ENCODE peak calls at places on chromosomes 16 and 17, in six cellular contexts. B is mucosa of descending colon; C is naive thymus-derived CD4-positive, alpha-beta T cell; G is ascending aorta; Y is neural progenitor cell; D is breast epithelium. A is an unnamed sample. For H3K4me1, the result is how much of the 10 kb centered on the place peaks cover.

GRCh38 chr17:15999974-16000827 is 577 bp downstream of the TTC19 start:
- DNase-seq in Y (peak), B (no peak), D (no peak), C (no peak), G (peak), A (no peak)

GRCh38 chr17:10729334-10730193 is at the start of gene TMEM220:
- DNase-seq in Y (peak), B (peak), D (peak), C (peak), G (peak), A (no peak)

GRCh38 chr17:73622381-73622780 is 21.9 kb downstream of the SDK2 start:
- DNase-seq in B (no peak), C (no peak), D (no peak), G (no peak), Y (no peak), A (no peak)

GRCh38 chr17:36525888-36526287 is 8.8 kb downstream of the MYO19 start:
- DNase-seq in B (no peak), D (no peak), Y (no peak), C (no peak), G (no peak), A (no peak)

GRCh38 chr17:69059458-69060205 is 1.1 kb downstream of the ABCA9 start:
- DNase-seq in G (no peak), B (no peak), C (no peak), Y (no peak), D (no peak), A (no peak)

GRCh38 chr16:17371014-17371296 is 99.8 kb downstream of the XYLT1 start:
- DNase-seq in Y (no peak), G (no peak), D (no peak), C (no peak), B (no peak), A (no peak)

GRCh38 chr16:57115148-57115503 is 22.7 kb downstream of the CPNE2 start:
- DNase-seq in D (no peak), B (no peak), C (no peak), G (no peak), Y (no peak), A (no peak)

GRCh38 chr17:38541281-38541680 is 64.5 kb downstream of the SRCIN1 start:
- DNase-seq in D (no peak), B (no peak), C (no peak), Y (no peak), G (no peak), A (no peak)

GRCh38 chr16:86664518-86665318 is 86.4 kb downstream of the FOXL1 start:
- DNase-seq in Y (no peak), B (peak), D (no peak), C (peak), G (peak), A (no peak)

GRCh38 chr17:37813753-37814152 is 68.9 kb upstream of the HNF1B start:
- DNase-seq in C (no peak), G (no peak), B (no peak), Y (no peak), D (no peak), A (no peak)

GRCh38 chr17:73757324-73757942 is 113.2 kb upstream of the SDK2 start:
- DNase-seq in D (no peak), B (no peak), C (no peak), Y (no peak), G (no peak), A (no peak)

GRCh38 chr16:88424536-88425230 is 28.4 kb upstream of the ZFPM1 start:
- DNase-seq in Y (no peak), D (peak), C (no peak), G (no peak), B (no peak), A (no peak)

GRCh38 chr17:4573682-4574081 is 10.6 kb upstream of the SMTNL2 start:
- DNase-seq in G (no peak), C (peak), D (peak), Y (no peak), B (peak), A (peak)

GRCh38 chr17:68606451-68607307 is 5.5 kb upstream of the FAM20A start:
- DNase-seq in C (no peak), D (no peak), Y (no peak), G (no peak), B (no peak), A (no peak)

GRCh38 chr17:55763856-55764255 is 13.0 kb downstream of the PCTP start:
- DNase-seq in G (no peak), C (no peak), Y (no peak), B (no peak), D (no peak), A (no peak)

GRCh38 chr16:54980821-54981220 is 50.2 kb downstream of the IRX5 start:
- DNase-seq in D (no peak), G (no peak), C (no peak), Y (no peak), B (no peak), A (no peak)

GRCh38 chr17:44547625-44548297 is 9.5 kb upstream of the FZD2 start:
- DNase-seq in D (no peak), C (no peak), B (no peak), G (no peak), Y (peak), A (no peak)

GRCh38 chr17:1003972-1004768 is 7.2 kb downstream of the TIMM22 start:
- DNase-seq in Y (no peak), G (peak), D (no peak), C (no peak), B (no peak), A (no peak)

GRCh38 chr17:77210946-77211541 is 70.3 kb downstream of the SEC14L1 start:
- DNase-seq in D (no peak), C (no peak), Y (no peak), G (no peak), B (no peak), A (no peak)

GRCh38 chr16:9311303-9311954 is 220.0 kb downstream of the HAPSTR1 start:
- DNase-seq in G (no peak), B (peak), Y (peak), D (no peak), C (no peak), A (no peak)

GRCh38 chr16:84225571-84225970 is 14.2 kb downstream of the KCNG4 start:
- DNase-seq in G (no peak), Y (no peak), D (no peak), C (no peak), B (no peak), A (no peak)

GRCh38 chr17:28982191-28982793 is 23.5 kb downstream of the SEZ6 start:
- DNase-seq in B (no peak), D (peak), G (peak), C (peak), Y (no peak), A (peak)

GRCh38 chr16:62755938-62756337 is 719.7 kb upstream of the CDH8 start:
- DNase-seq in G (no peak), Y (no peak), C (no peak), B (no peak), D (no peak), A (no peak)

GRCh38 chr17:9022553-9023388 is 1.5 kb downstream of the NTN1 start:
- DNase-seq in B (no peak), G (peak), C (no peak), D (no peak), Y (peak), A (no peak)

GRCh38 chr16:31714899-31715504 is 158.6 kb upstream of the ZNF267 start:
- DNase-seq in G (no peak), Y (no peak), C (no peak), B (no peak), D (no peak), A (no peak)

GRCh38 chr17:945672-946071 is 33.9 kb downstream of the NXN start:
- DNase-seq in Y (no peak), G (no peak), D (no peak), B (no peak), C (no peak), A (no peak)

GRCh38 chr17:58413684-58414083 is 3.6 kb downstream of the RNF43 start:
- DNase-seq in C (no peak), G (no peak), D (no peak), B (no peak), Y (no peak), A (no peak)

GRCh38 chr17:2776589-2777241 is 19.5 kb upstream of the RAP1GAP2 start:
- DNase-seq in Y (peak), B (peak), D (no peak), G (no peak), C (no peak), A (no peak)

GRCh38 chr17:4843451-4843850 is 10.3 kb downstream of the MINK1 start:
- DNase-seq in D (no peak), G (no peak), B (no peak), C (no peak), Y (no peak), A (no peak)

GRCh38 chr16:13139661-13140241 is 238.4 kb downstream of the SHISA9 start:
- DNase-seq in D (no peak), B (no peak), C (no peak), Y (no peak), G (no peak), A (no peak)

GRCh38 chr16:26963109-26963508 is 103.6 kb upstream of the C16orf82 start:
- DNase-seq in B (peak), C (no peak), G (no peak), Y (peak), D (no peak), A (no peak)

GRCh38 chr16:89370081-89370511 is 120.3 kb downstream of the ANKRD11 start:
- DNase-seq in B (no peak), G (no peak), D (no peak), Y (no peak), C (no peak), A (no peak)

GRCh38 chr17:49439305-49439672 is 24.6 kb upstream of the PHB1 start:
- DNase-seq in C (no peak), G (no peak), D (no peak), Y (no peak), B (no peak), A (no peak)

GRCh38 chr17:49436174-49436573 is 21.5 kb upstream of the PHB1 start:
- DNase-seq in G (no peak), Y (no peak), D (no peak), B (no peak), C (no peak), A (no peak)

GRCh38 chr17:49438439-49438861 is 23.8 kb upstream of the PHB1 start:
- DNase-seq in G (no peak), Y (peak), C (no peak), B (no peak), D (no peak), A (no peak)

GRCh38 chr17:49438885-49439284 is 24.2 kb upstream of the PHB1 start:
- DNase-seq in B (no peak), Y (peak), C (no peak), D (no peak), G (no peak), A (no peak)

DNA sequence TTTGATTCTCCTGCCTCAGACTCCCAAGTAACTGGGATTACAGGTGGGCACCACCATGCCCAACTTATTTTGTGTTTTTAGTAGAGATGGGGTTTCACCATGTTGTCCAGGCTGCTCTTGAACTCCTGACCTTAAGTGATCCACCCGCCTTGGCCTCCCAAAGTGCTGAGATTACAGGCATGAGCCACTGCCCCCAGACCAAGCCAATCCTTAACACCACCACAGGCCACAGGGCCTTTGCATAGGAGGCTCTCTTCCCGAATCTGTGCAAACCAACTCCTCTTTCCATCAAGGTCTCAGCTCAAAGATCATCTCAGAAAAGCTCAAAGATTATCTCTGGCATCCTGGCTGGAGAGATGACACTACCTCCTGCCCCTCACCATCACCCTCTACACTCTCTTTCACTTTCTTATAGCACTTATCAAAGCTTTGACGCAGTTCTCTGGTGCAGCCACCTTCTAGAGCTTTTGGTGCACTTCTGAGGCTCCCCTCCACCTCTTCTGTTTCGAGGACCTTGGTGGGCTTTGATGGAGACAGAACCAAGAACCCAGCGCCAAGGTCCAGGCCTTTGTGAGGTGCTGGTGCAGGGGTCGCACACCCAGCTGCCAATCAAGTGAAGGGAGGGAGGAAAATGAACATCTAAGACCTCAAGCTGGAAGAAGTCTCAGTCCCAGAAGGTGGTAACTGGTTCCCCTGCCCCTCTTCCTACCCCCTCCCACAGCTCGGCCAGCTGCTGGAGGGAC is 23.2 kb upstream of the PHB1 start:
- DNase-seq in Y (no peak), B (no peak), D (no peak), G (no peak), C (no peak), A (no peak)
- H3K4me3 ChIP-seq in Y (peak), B (no peak), D (no peak), G (no peak), C (no peak), A (no peak)

GRCh38 chr16:85532147-85532546 is 81.0 kb upstream of the GSE1 start:
- DNase-seq in C (no peak), Y (no peak), G (no peak), B (no peak), D (no peak), A (no peak)
- H3K4me1 ChIP-seq in C (under half), Y (under half), G (under half), B (under half), D (under half), A (under half)

DNA sequence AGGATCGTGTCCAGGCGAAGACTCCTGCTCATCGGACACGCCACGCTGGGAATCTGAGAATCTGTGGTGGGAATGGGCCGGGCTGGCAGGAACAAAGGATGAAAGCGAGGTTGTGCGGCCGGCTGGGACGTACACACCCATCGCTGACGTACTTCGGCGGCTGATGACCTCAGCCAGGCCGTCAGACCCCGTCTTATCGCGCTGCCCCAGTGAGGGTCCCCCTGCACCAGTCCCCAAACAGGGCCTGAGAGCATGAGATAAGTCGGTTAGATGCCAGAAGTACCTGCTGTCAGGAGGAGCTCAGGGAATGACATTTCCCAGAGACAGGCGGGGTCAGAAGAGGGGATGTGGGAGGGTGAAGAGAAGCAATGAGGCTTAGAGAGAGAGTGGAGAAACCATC is 16.0 kb upstream of the SP6 start:
- DNase-seq in G (no peak), C (no peak), B (no peak), Y (no peak), D (no peak), A (no peak)
- H3K4me3 ChIP-seq in G (no peak), C (no peak), B (no peak), Y (no peak), D (no peak), A (no peak)

GRCh38 chr17:74833501-74834361 is 26.0 kb downstream of the GRIN2C start:
- DNase-seq in D (no peak), G (no peak), B (no peak), C (no peak), Y (peak), A (no peak)
- H3K4me1 ChIP-seq in D (under half), G (under half), B (under half), C (under half), Y (under half), A (under half)

DNA sequence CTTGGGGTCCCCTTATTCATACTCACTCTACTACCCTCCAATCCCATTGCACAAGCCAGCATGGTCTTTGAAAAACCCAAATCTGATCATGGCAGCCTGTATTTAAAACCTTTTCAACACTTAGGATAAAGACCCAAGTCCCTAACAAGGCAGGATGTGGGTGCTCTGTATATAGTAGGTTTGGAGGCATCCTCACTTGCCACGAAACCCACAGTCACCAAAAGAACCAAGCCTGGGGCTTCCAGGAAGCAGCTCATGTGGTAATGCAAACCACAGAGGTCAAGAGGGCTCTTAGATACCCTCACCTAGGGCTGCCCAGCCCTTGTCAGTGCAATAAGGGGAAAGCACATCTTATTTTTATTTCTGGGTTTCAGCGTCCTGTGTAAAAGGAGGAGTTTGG is 218.6 kb upstream of the ASIC2 start:
- DNase-seq in D (no peak), Y (no peak), C (no peak), G (no peak), B (no peak), A (no peak)
- H3K4me3 ChIP-seq in D (no peak), Y (no peak), C (no peak), G (no peak), B (no peak), A (no peak)

GRCh38 chr17:50710650-50711049 is 2.9 kb upstream of the ANKRD40 start:
- DNase-seq in Y (no peak), D (no peak), G (no peak), C (no peak), B (no peak), A (no peak)

GRCh38 chr17:50708050-50709000 is 611 bp upstream of the ANKRD40 start:
- DNase-seq in C (no peak), G (no peak), D (no peak), Y (no peak), B (no peak), A (no peak)

GRCh38 chr17:50710025-50710424 is 2.3 kb upstream of the ANKRD40 start:
- DNase-seq in G (no peak), C (no peak), B (no peak), Y (no peak), D (no peak), A (no peak)

GRCh38 chr17:50715471-50715870 is 3.9 kb upstream of the LUC7L3 start:
- DNase-seq in D (no peak), C (no peak), Y (no peak), B (no peak), G (no peak), A (no peak)

GRCh38 chr17:50712641-50713296 is 5.1 kb upstream of the ANKRD40 start:
- DNase-seq in G (no peak), D (no peak), C (no peak), B (no peak), Y (no peak), A (no peak)
- H3K4me1 ChIP-seq in G (under half), D (under half), C (under half), B (under half), Y (under half), A (under half)

DNA sequence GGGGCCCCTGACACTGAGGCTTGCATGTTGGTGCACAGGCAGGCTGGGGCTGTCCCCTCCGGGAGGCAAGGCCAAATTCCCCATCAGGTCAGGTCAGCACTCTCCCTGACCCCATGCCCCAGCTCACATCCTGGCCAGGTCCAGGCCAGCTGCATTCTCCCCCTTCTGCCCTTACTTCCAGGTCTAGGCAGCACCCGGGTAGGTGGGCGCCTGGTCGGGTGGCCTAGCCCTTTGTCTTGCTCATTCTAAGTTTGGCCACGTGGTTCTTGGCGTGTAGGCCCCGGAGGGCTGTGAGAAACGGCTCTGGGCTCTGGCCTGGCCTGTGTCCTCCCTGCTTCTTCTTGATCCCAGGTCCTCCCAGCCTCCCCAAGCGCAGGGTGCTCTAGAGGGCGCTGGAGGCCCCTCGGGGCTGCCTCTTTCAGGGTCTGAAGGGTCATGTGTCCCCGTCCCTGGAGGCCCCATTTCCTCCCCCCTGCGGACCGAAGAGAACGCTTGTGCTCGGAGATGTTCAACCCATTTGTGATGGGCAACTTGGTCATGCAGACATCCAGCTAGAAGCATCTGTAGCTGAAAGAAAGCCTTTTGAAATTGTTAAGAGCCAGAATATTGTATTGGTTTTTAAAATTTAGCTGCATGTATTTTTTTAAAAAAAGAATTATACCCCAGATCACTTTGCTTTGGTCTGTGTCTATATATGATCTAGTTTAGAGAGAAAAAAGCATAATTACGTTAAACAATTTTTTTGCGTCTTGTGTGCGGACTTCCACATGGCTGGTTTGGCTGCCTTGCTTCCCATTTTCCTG is 6.7 kb downstream of the BAHCC1 start:
- DNase-seq in Y (peak), C (no peak), D (no peak), G (no peak), B (no peak), A (no peak)
- H3K4me3 ChIP-seq in Y (no peak), C (no peak), D (no peak), G (peak), B (no peak), A (no peak)

DNA sequence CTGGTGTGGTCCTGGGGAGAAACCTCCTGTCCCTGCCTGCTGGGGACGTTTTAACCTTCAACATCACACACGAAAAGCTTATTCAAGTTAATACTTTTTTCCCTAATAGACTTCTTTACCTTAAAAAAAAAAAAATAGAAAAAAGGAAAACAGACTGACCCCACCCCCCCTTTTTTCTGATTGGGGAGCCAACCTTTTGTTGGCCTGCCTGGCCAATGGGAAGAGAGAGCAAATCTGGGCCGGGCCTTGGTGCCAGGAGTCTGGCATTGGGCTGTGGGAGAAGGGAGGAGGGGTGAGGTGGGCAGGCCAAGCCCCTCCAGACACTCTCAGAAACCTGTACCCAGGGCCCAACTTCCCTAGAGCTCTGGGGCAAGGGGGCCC is 3.0 kb downstream of the CBX8 start:
- DNase-seq in G (no peak), D (no peak), C (no peak), B (no peak), Y (peak), A (no peak)
- H3K4me1 ChIP-seq in G (under half), D (under half), C (under half), B (under half), Y (under half), A (under half)

GRCh38 chr16:2777231-2777902 is at the start of gene ELOB:
- DNase-seq in Y (peak), B (peak), D (peak), G (peak), C (peak), A (peak)
- H3K4me3 ChIP-seq in Y (peak), B (peak), D (peak), G (peak), C (peak), A (peak)

A was measured in effector memory CD4-positive, alpha-beta T cell.